ENCODE peak calls at places on chromosomes 1 and 21, in six cellular contexts. U is IMR-90, S is breast epithelium, O is GM04504, L is neural progenitor cell, E is nephron progenitor cell. W is an unnamed sample.

GRCh38 chr1:169460193-169460833 is 25.4 kb downstream of the SLC19A2 start:
- DNase-seq in U (peak), S (no peak), O (no peak), L (no peak), E (no peak), W (peak)

GRCh38 chr1:228030451-228031201 is 23.8 kb downstream of the WNT3A start:
- DNase-seq in U (no peak), S (peak), O (no peak), L (no peak), E (no peak), W (no peak)

GRCh38 chr1:192977089-192977706 is 82.0 kb downstream of the UCHL5 start:
- DNase-seq in U (no peak), S (no peak), O (no peak), L (no peak), E (no peak), W (peak)

GRCh38 chr1:30763654-30764248 is 6.2 kb upstream of the LAPTM5 start:
- DNase-seq in U (peak), S (no peak), O (peak), L (no peak), E (peak), W (no peak)

GRCh38 chr1:84719477-84720274 is 29.4 kb upstream of the SSX2IP start:
- DNase-seq in U (peak), S (no peak), O (no peak), L (no peak), E (no peak), W (no peak)

GRCh38 chr1:31726715-31727114 is 22.9 kb upstream of the COL16A1 start:
- DNase-seq in U (no peak), S (no peak), O (no peak), L (no peak), E (no peak), W (no peak)

GRCh38 chr1:61244114-61244513 is 161.8 kb downstream of the NFIA start:
- DNase-seq in U (peak), S (no peak), O (peak), L (no peak), E (no peak), W (peak)

GRCh38 chr1:216750031-216750627 is 26.9 kb upstream of the ESRRG start:
- DNase-seq in U (peak), S (no peak), O (peak), L (peak), E (peak), W (peak)

GRCh38 chr1:38549191-38549590 is 310.4 kb downstream of the RRAGC start:
- DNase-seq in U (no peak), S (no peak), O (no peak), L (no peak), E (no peak), W (no peak)

GRCh38 chr1:159229486-159229885 is 24.8 kb downstream of the ACKR1 start:
- DNase-seq in U (no peak), S (no peak), O (peak), L (no peak), E (no peak), W (no peak)

GRCh38 chr1:91555821-91556531 is 55.3 kb downstream of the CDC7 start:
- DNase-seq in U (peak), S (no peak), O (peak), L (no peak), E (no peak), W (peak)

GRCh38 chr1:27205819-27206218 is 28.6 kb upstream of the WDTC1 start:
- DNase-seq in U (no peak), S (no peak), O (no peak), L (no peak), E (no peak), W (no peak)

GRCh38 chr1:229987953-229988352 is 79.1 kb upstream of the GALNT2 start:
- DNase-seq in U (no peak), S (no peak), O (no peak), L (no peak), E (no peak), W (no peak)

GRCh38 chr1:32144033-32144432 is 35.4 kb upstream of the TXLNA start:
- DNase-seq in U (no peak), S (no peak), O (no peak), L (no peak), E (no peak), W (no peak)

GRCh38 chr21:31846690-31847089 is 26.1 kb upstream of the HUNK start:
- DNase-seq in U (no peak), S (no peak), O (no peak), L (no peak), E (no peak), W (no peak)

GRCh38 chr1:235151033-235151432 is 10.0 kb downstream of the RBM34 start:
- DNase-seq in U (no peak), S (no peak), O (no peak), L (no peak), E (no peak), W (no peak)

GRCh38 chr1:190170321-190170720 is 307.3 kb downstream of the BRINP3 start:
- DNase-seq in U (peak), S (no peak), O (no peak), L (no peak), E (no peak), W (peak)

GRCh38 chr1:182430263-182431068 is 19.5 kb upstream of the RGSL1 start:
- DNase-seq in U (peak), S (no peak), O (no peak), L (no peak), E (no peak), W (peak)

GRCh38 chr1:18077657-18078215 is 29.9 kb upstream of the IGSF21 start:
- DNase-seq in U (no peak), S (no peak), O (no peak), L (no peak), E (no peak), W (no peak)

GRCh38 chr1:80318108-80318507 is 1311.6 kb upstream of the ADGRL4 start:
- DNase-seq in U (no peak), S (no peak), O (no peak), L (no peak), E (no peak), W (no peak)

GRCh38 chr1:65728504-65728903 is 64.2 kb upstream of the PDE4B start:
- DNase-seq in U (no peak), S (no peak), O (no peak), L (peak), E (no peak), W (no peak)

GRCh38 chr1:228401782-228402637 is 4.6 kb downstream of the TRIM11 start:
- DNase-seq in U (no peak), S (no peak), O (no peak), L (no peak), E (no peak), W (no peak)

GRCh38 chr1:59952065-59952464 is 25.5 kb upstream of the CYP2J2 start:
- DNase-seq in U (peak), S (no peak), O (no peak), L (no peak), E (no peak), W (no peak)

GRCh38 chr1:174568551-174568950 is 120.8 kb downstream of the GPR52 start:
- DNase-seq in U (no peak), S (no peak), O (no peak), L (no peak), E (no peak), W (no peak)

GRCh38 chr1:47996406-47997226 is 569 bp downstream of the TRABD2B start:
- DNase-seq in U (no peak), S (no peak), O (no peak), L (peak), E (peak), W (no peak)

GRCh38 chr1:43913051-43913501 is 20.5 kb upstream of the ARTN start:
- DNase-seq in U (no peak), S (no peak), O (no peak), L (peak), E (no peak), W (peak)

GRCh38 chr1:234602334-234603220 is 7.4 kb downstream of the IRF2BP2 start:
- DNase-seq in U (peak), S (no peak), O (peak), L (no peak), E (no peak), W (peak)

GRCh38 chr1:156627313-156627880 is 8.2 kb downstream of the HAPLN2 start:
- DNase-seq in U (peak), S (no peak), O (no peak), L (peak), E (peak), W (peak)

GRCh38 chr1:54227836-54228435 is 28.0 kb downstream of the MRPL37 start:
- DNase-seq in U (no peak), S (no peak), O (no peak), L (peak), E (no peak), W (no peak)

GRCh38 chr1:29855761-29856160 is 619.4 kb downstream of the PTPRU start:
- DNase-seq in U (no peak), S (no peak), O (no peak), L (no peak), E (no peak), W (no peak)

GRCh38 chr1:34824817-34825454 is 32.1 kb downstream of the GJA4 start:
- DNase-seq in U (no peak), S (no peak), O (no peak), L (no peak), E (no peak), W (no peak)

GRCh38 chr1:219797683-219798082 is 130.7 kb downstream of the SLC30A10 start:
- DNase-seq in U (no peak), S (no peak), O (no peak), L (no peak), E (no peak), W (no peak)

GRCh38 chr1:48061162-48062136 is 64.3 kb upstream of the TRABD2B start:
- DNase-seq in U (peak), S (no peak), O (peak), L (peak), E (peak), W (peak)

GRCh38 chr1:37673920-37674319 is 18.4 kb upstream of the CDCA8 start:
- DNase-seq in U (no peak), S (no peak), O (no peak), L (no peak), E (no peak), W (no peak)

GRCh38 chr1:182348916-182349747 is 42.5 kb downstream of the GLUL start:
- DNase-seq in U (no peak), S (no peak), O (peak), L (no peak), E (no peak), W (no peak)

GRCh38 chr21:35020902-35021301 is 28.2 kb downstream of the RUNX1 start:
- DNase-seq in U (peak), S (no peak), O (no peak), L (no peak), E (no peak), W (no peak)

GRCh38 chr1:226569879-226570547 is 21.4 kb downstream of the STUM start:
- DNase-seq in U (no peak), S (no peak), O (no peak), L (peak), E (peak), W (no peak)

GRCh38 chr1:66540434-66541032 is 6.6 kb downstream of the SGIP1 start:
- DNase-seq in U (peak), S (no peak), O (no peak), L (no peak), E (no peak), W (no peak)

GRCh38 chr1:1426496-1426960 is 5.5 kb upstream of the ANKRD65 start:
- DNase-seq in U (no peak), S (no peak), O (no peak), L (peak), E (no peak), W (no peak)

W was measured in OCI-M1.